ENCODE peak calls at places on chromosome 19, in eight cellular contexts. T is heart right ventricle, G is adrenal gland, V is right cardiac atrium, F is adipocyte, C is right lobe of liver, O is upper lobe of right lung, E is endodermal cell. Y is an unnamed sample.
A peak's percentile ranks its signal among the peaks of the same experiment; 100 is the strongest.

GRCh38 chr19:27892500-27892899 is 1320.5 kb downstream of the UQCRFS1 start:
- DNase-seq in T (no peak), G (no peak), V (no peak), F (no peak), C (no peak), O (no peak), E (no peak), Y (no peak)

GRCh38 chr19:44865196-44865767 is 19.2 kb downstream of the NECTIN2 start:
- DNase-seq in T (no peak), G (no peak), V (no peak), F (no peak), C (no peak), O (no peak), E (no peak), Y (no peak)

GRCh38 chr19:18856385-18857126 is 24.8 kb downstream of the UPF1 start:
- DNase-seq in T (no peak), G (no peak), V (no peak), F (no peak), C (peak; percentile 47), O (no peak), E (peak; percentile 71), Y (no peak)

GRCh38 chr19:31664096-31664495 is 314.9 kb upstream of the TSHZ3 start:
- DNase-seq in T (no peak), G (no peak), V (no peak), F (no peak), C (no peak), O (no peak), E (no peak), Y (no peak)

GRCh38 chr19:47124937-47125668 is 5.5 kb upstream of the SAE1 start:
- DNase-seq in T (no peak), G (peak; percentile 51), V (no peak), F (peak; percentile 93), C (no peak), O (no peak), E (peak; percentile 76), Y (peak; percentile 82)

GRCh38 chr19:15170345-15170744 is 30.4 kb downstream of the NOTCH3 start:
- DNase-seq in T (no peak), G (no peak), V (no peak), F (no peak), C (no peak), O (no peak), E (peak; percentile 76), Y (no peak)

GRCh38 chr19:3441089-3441985 is 39.0 kb downstream of the SMIM24 start:
- DNase-seq in T (no peak), G (no peak), V (no peak), F (no peak), C (no peak), O (no peak), E (peak; percentile 62), Y (no peak)

GRCh38 chr19:15293751-15294505 is 38.4 kb downstream of the BRD4 start:
- DNase-seq in T (no peak), G (no peak), V (no peak), F (peak; percentile 80), C (no peak), O (no peak), E (no peak), Y (no peak)

GRCh38 chr19:40219721-40220276 is 1.6 kb upstream of the TTC9B start:
- DNase-seq in T (no peak), G (peak; percentile 63), V (no peak), F (no peak), C (no peak), O (no peak), E (no peak), Y (no peak)

GRCh38 chr19:18591735-18592385 is 3.3 kb downstream of the REX1BD start:
- DNase-seq in T (no peak), G (no peak), V (no peak), F (no peak), C (no peak), O (no peak), E (no peak), Y (no peak)

GRCh38 chr19:10861118-10861651 is 10.2 kb upstream of the CARM1 start:
- DNase-seq in T (no peak), G (peak; percentile 73), V (no peak), F (peak; percentile 29), C (no peak), O (no peak), E (peak; percentile 88), Y (peak; percentile 31)

GRCh38 chr19:31350033-31350692 is 927 bp upstream of the TSHZ3 start:
- DNase-seq in T (peak; percentile 51), G (no peak), V (peak; percentile 55), F (peak; percentile 67), C (no peak), O (no peak), E (no peak), Y (no peak)

GRCh38 chr19:15811476-15811875 is 4.0 kb downstream of the OR10H1 start:
- DNase-seq in T (no peak), G (no peak), V (no peak), F (no peak), C (no peak), O (no peak), E (no peak), Y (no peak)

GRCh38 chr19:10432736-10433130 is 12.4 kb downstream of the PDE4A start:
- DNase-seq in T (no peak), G (no peak), V (no peak), F (no peak), C (no peak), O (no peak), E (no peak), Y (no peak)

GRCh38 chr19:11338569-11339253 is 746 bp downstream of the RAB3D start:
- DNase-seq in T (no peak), G (no peak), V (no peak), F (peak; percentile 47), C (no peak), O (peak; percentile 77), E (no peak), Y (no peak)

GRCh38 chr19:45059258-45059965 is 16.9 kb downstream of the ZNF296 start:
- DNase-seq in T (peak; percentile 71), G (peak; percentile 88), V (peak; percentile 66), F (peak; percentile 79), C (peak; percentile 80), O (peak; percentile 77), E (peak; percentile 98), Y (peak; percentile 81)

DNA sequence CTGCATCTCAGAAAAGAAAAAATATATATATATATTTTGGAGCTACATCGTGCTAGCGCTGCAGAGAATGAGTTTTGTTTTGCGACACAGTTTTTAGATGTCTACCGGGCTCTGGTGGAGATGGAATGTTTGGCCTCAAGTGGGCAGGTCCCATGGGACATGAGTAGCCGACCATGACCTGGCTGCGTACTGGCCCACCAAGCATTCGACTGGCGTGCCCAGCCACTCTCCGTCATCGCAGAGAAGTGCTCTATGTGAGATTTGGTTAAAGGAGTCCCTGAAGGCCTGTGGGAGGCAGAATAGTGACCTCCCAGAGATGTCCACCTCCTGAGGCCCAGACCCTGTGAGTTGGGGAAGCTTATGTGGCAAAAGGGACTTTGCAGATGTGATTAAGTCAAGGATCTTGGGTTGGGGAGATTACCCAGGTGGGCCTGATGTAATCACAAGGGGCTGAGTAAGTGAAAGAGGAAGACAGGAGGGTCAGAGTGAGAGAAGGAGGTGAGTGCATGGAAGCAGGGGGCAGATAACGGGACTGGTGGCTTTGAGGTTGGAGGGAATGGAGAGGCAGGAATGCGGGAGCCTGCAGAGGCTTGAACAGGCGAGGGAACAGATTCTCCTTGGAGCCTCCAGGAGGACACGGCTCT is 817 bp upstream of the LILRB4 start:
- DNase-seq in T (no peak), G (no peak), V (no peak), F (no peak), C (no peak), O (no peak), E (no peak), Y (no peak)
- H3K4me3 ChIP-seq in T (no peak overlapping the region), G (no peak overlapping the region), V (no peak overlapping the region), F (no peak overlapping the region), C (no peak overlapping the region), O (no peak overlapping the region), E (no peak overlapping the region), Y (no peak overlapping the region)

GRCh38 chr19:35509018-35509652 is 4.3 kb downstream of the DMKN start:
- DNase-seq in T (no peak), G (peak; percentile 24), V (no peak), F (no peak), C (no peak), O (peak; percentile 85), E (peak; percentile 89), Y (peak; percentile 63)
- H3K27me3 ChIP-seq in T (peaks cover 70% of the 10 kb centered on the region), G (peaks cover 3% of the 10 kb centered on the region), V (no peaks in the 10 kb centered on the region), F (peaks cover 14% of the 10 kb centered on the region), C (no peaks in the 10 kb centered on the region), O (peaks cover 25% of the 10 kb centered on the region), E (no peaks in the 10 kb centered on the region), Y (peaks cover 5% of the 10 kb centered on the region)

DNA sequence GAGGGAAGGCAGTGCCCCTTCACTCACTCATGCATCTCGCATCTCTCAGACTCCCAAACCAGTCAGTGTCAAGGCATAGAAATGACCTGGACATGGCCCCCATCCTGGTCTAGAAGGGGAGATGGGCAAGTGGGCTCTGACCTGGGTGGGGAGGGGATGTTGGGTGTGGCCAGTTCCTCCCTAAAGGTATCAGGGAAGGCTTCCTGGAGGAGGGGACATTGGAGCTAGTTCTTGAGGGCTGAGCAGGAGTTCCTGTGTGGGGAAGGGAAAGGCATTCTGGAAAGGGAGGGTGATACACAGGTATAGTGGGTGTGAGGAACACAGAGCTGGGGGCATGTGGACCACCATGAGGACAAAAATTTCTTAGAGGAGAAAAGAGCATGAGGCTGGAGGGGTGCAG is 4.0 kb downstream of the IL4I1 start:
- DNase-seq in T (no peak), G (no peak), V (no peak), F (no peak), C (no peak), O (no peak), E (no peak), Y (no peak)
- H3K4me3 ChIP-seq in T (no peak overlapping the region), G (no peak overlapping the region), V (no peak overlapping the region), F (no peak overlapping the region), C (no peak overlapping the region), O (no peak overlapping the region), E (no peak overlapping the region), Y (no peak overlapping the region)

GRCh38 chr19:51750381-51751124 is 1.1 kb downstream of the FPR1 start:
- DNase-seq in T (no peak), G (no peak), V (no peak), F (no peak), C (no peak), O (no peak), E (no peak), Y (peak; percentile 75)

GRCh38 chr19:51742736-51743288 is 8.9 kb downstream of the FPR1 start:
- DNase-seq in T (no peak), G (no peak), V (no peak), F (no peak), C (no peak), O (no peak), E (no peak), Y (no peak)

GRCh38 chr19:51749979-51750378 is 1.7 kb downstream of the FPR1 start:
- DNase-seq in T (no peak), G (no peak), V (no peak), F (no peak), C (no peak), O (no peak), E (no peak), Y (peak; percentile 59)

GRCh38 chr19:51743405-51743804 is 8.3 kb downstream of the FPR1 start:
- DNase-seq in T (no peak), G (no peak), V (no peak), F (no peak), C (no peak), O (no peak), E (no peak), Y (no peak)

DNA sequence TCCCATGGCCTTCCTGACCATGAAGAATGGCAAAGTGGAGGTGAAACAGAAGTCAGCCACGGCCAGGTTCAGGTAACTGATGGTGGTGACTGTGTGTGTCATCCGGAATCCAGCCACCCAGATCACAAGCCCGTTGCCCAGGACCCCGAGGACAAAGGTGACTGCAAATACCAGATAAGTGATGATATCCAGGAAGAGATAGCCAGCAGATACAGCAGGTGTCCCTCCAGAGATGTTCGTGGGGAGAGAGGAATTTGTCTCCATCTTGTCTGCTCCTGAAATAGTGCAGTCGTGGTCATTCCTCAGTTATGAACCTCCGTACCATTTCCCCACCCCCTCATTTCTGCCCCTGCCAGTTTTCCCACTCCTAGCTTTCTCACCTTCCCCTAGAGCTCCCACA is 4.9 kb downstream of the FPR1 start:
- DNase-seq in T (no peak), G (no peak), V (no peak), F (no peak), C (no peak), O (no peak), E (no peak), Y (no peak)
- H3K27me3 ChIP-seq in T (no peaks in the 10 kb centered on the region), G (no peaks in the 10 kb centered on the region), V (no peaks in the 10 kb centered on the region), F (no peaks in the 10 kb centered on the region), C (no peaks in the 10 kb centered on the region), O (no peaks in the 10 kb centered on the region), E (no peaks in the 10 kb centered on the region), Y (no peaks in the 10 kb centered on the region)

Y was measured in cardiac muscle cell.